ENCODE peak calls at places on chromosomes 7 and 10, in six cellular contexts. B, U, N, A, T and C are unnamed samples.

GRCh38 chr7:50594734-50595537 is 29.7 kb upstream of the DDC start:
- DNase-seq in B (no peak), U (no peak), N (no peak), A (no peak), T (no peak), C (no peak)

GRCh38 chr7:65796205-65796604 is 76.7 kb upstream of the VKORC1L1 start:
- DNase-seq in B (no peak), U (no peak), N (no peak), A (no peak), T (no peak), C (no peak)

GRCh38 chr7:132240821-132241422 is 335.3 kb downstream of the PLXNA4 start:
- DNase-seq in B (no peak), U (no peak), N (no peak), A (no peak), T (no peak), C (no peak)

GRCh38 chr10:110618206-110618605 is 25.9 kb upstream of the RBM20 start:
- DNase-seq in B (no peak), U (no peak), N (no peak), A (no peak), T (no peak), C (no peak)

GRCh38 chr7:72441791-72442190 is 29.7 kb upstream of the CALN1 start:
- DNase-seq in B (no peak), U (no peak), N (no peak), A (no peak), T (no peak), C (peak; percentile 20)

GRCh38 chr10:70940834-70941568 is 52.6 kb upstream of the PCBD1 start:
- DNase-seq in B (no peak), U (no peak), N (no peak), A (peak; percentile 12), T (peak; percentile 38), C (peak; percentile 33)

GRCh38 chr7:69211739-69212138 is 386.5 kb upstream of the AUTS2 start:
- DNase-seq in B (peak; percentile 23), U (no peak), N (no peak), A (no peak), T (no peak), C (no peak)

GRCh38 chr10:125882596-125882995 is 1.5 kb upstream of the DHX32 start:
- DNase-seq in B (no peak), U (no peak), N (no peak), A (peak; percentile 32), T (no peak), C (no peak)

GRCh38 chr10:48478469-48478868 is 126.4 kb downstream of the ARHGAP22 start:
- DNase-seq in B (no peak), U (no peak), N (no peak), A (no peak), T (no peak), C (no peak)

GRCh38 chr10:92244796-92245195 is 46.1 kb downstream of the CPEB3 start:
- DNase-seq in B (no peak), U (no peak), N (no peak), A (no peak), T (no peak), C (no peak)

GRCh38 chr10:76906221-76906620 is 731.4 kb downstream of the KCNMA1 start:
- DNase-seq in B (no peak), U (no peak), N (no peak), A (no peak), T (no peak), C (no peak)